ENCODE peak calls at places on chromosomes 11 and 22, in four cellular contexts. Q is A549, P is K562, H is HepG2. M is an unnamed sample.

GRCh38 chr11:44096360-44097188 is 1.1 kb downstream of the EXT2 start:
- DNase-seq in H (no peak), P (no peak), Q (peak), M (no peak)

GRCh38 chr22:21688706-21689381 is 23.0 kb downstream of the PPIL2 start:
- DNase-seq in P (peak), H (no peak), Q (no peak), M (no peak)

GRCh38 chr11:22454461-22454860 is 116.3 kb downstream of the SLC17A6 start:
- DNase-seq in P (no peak), H (no peak), Q (no peak), M (no peak)

GRCh38 chr22:45125198-45125597 is 38.5 kb upstream of the NUP50 start:
- DNase-seq in Q (no peak), H (no peak), P (no peak), M (no peak)

GRCh38 chr11:93477684-93478234 is 65.4 kb downstream of the SMCO4 start:
- DNase-seq in H (no peak), Q (no peak), P (no peak), M (no peak)

GRCh38 chr11:64334764-64335741 is 5.0 kb upstream of the CCDC88B start:
- DNase-seq in Q (peak), P (peak), H (peak), M (no peak)

GRCh38 chr11:19073454-19074415 is 13.2 kb upstream of the MRGPRX2 start:
- DNase-seq in P (no peak), H (no peak), Q (no peak), M (peak)

GRCh38 chr11:48078661-48079060 is 98.3 kb downstream of the PTPRJ start:
- DNase-seq in H (no peak), P (no peak), Q (no peak), M (no peak)

GRCh38 chr11:121389651-121390050 is 62.5 kb upstream of the SORL1 start:
- DNase-seq in P (no peak), H (no peak), Q (no peak), M (peak)

GRCh38 chr11:122954455-122954854 is 27.2 kb downstream of the BSX start:
- DNase-seq in H (no peak), P (no peak), Q (no peak), M (no peak)

GRCh38 chr11:68839953-68840641 is 1.6 kb downstream of the CPT1A start:
- DNase-seq in H (no peak), Q (no peak), P (peak), M (no peak)

GRCh38 chr11:68839054-68839865 is 2.5 kb downstream of the CPT1A start:
- DNase-seq in P (peak), Q (peak), H (peak), M (peak)

GRCh38 chr11:68842427-68843051 is 823 bp upstream of the CPT1A start:
- DNase-seq in P (no peak), Q (no peak), H (no peak), M (no peak)

GRCh38 chr11:68841718-68842426 is at the start of gene CPT1A:
- DNase-seq in P (peak), H (no peak), Q (peak), M (peak)

DNA sequence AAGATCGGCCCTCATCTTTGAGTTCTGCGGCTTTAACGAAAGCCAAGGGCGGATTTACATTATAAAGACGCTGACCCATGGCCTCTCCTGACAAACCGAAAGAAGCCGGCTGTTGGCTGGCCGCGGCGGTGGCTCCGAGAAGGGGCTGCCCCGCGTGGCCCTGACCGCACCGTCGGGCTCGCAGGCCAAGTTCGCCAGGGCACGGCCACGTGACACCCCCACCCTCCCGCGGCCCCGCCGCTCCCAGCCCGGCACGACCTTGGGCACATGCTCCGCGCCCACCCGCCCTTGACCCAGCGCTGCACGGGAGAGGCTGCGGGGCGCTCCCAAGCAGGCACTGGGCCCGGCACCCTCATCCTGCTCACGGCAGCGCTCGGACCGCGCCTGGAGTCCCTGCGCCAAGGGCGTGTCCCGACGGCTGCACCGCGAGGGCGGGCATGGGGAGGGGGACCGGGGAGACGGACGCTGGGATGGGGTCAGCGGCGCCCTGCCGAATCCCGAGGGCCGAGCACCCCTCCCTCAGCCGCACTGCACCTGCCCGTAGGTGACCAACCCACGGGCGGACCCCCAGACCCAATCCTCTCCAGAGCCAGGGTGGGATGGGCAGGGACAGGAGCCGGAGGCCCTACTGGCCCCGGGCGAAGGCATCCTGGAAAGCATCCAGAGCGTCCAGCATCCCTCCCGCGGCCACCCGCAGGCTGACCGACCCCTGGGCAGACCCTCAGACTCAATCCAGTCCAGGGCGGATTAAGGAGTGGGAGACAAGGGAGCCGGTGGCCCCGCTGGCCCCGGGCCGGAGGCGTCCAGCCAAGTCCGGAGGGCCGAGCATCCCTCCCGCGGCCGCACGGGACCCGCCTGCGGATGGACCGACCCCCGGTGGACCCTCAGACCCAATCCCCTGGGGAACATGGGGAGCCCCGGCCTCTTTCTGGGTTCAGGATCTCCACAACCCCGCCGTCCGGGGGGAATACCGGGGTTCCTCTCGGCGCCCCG is 759 bp downstream of the CPT1A start:
- DNase-seq in Q (no peak), H (no peak), P (peak), M (peak)
- TF ChIP-seq HMGXB4 in Q (no peak), H (no peak), P (no peak), M (peak)

DNA sequence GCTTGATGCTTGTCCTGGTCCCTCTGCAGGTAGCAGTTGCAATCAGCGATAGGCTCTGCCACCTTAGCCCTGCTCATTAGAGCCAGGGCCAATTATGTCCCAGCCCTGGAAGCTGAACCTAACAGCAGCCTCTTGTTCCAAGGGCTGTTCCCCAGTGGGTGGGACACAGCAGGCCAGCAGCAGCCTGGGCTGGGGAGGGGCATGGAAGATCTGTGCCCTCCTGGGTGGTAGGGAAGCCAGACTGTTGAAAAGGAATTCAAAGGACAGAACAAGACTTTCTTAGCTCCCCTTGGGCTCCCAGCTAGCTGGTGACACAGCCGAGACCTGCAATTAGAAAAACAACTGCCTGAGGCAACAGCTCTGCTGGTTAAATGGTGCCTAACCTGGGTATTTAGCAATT is 17.4 kb downstream of the DRD2 start:
- DNase-seq in P (no peak), H (no peak), Q (no peak), M (peak)
- TF ChIP-seq HMGXB4 in P (no peak), H (no peak), Q (no peak), M (no peak)

DNA sequence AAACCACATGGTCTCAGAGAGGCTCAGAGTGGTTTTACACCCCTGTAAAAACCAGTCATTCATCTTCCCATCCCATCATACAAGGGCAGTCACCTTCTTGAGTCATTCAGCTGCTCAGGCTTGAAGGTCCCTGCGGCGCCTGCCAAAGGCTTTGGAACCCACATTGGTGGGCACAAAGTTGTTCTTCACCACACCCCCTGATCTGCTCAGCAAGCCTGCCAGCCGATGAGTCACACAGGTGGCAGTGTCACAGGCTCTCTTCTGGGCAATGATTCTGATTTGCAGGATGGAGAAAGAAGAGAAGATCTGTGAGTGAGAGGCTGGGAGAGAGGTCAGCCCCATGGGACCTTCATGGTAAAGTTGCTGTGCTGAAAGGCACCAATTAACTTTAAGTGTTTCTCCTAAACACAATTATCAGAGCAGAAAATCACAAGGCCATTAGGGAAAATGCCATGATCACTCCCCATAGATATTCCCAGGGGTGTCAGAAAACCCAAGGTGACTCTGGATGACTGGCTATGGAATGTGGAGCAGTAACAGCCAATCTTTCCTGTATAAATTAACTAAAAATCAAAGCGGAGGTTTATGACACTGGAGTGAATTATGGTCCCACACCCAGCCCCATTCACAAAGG is 4.5 kb downstream of the CALCA start:
- DNase-seq in Q (no peak), H (no peak), P (no peak), M (no peak)
- TF ChIP-seq HMGXB4 in Q (no peak), H (no peak), P (no peak), M (no peak)

GRCh38 chr22:41946360-41947180 is at the start of gene CENPM:
- DNase-seq in Q (peak), H (peak), P (peak), M (peak)

GRCh38 chr22:41947181-41948080 is 479 bp upstream of the CENPM start:
- DNase-seq in H (no peak), Q (no peak), P (no peak), M (no peak)

GRCh38 chr22:41939981-41940852 is 6.7 kb downstream of the CENPM start:
- DNase-seq in H (no peak), P (no peak), Q (no peak), M (no peak)

GRCh38 chr22:41940853-41941765 is 5.8 kb downstream of the CENPM start:
- DNase-seq in Q (peak), H (peak), P (peak), M (peak)

DNA sequence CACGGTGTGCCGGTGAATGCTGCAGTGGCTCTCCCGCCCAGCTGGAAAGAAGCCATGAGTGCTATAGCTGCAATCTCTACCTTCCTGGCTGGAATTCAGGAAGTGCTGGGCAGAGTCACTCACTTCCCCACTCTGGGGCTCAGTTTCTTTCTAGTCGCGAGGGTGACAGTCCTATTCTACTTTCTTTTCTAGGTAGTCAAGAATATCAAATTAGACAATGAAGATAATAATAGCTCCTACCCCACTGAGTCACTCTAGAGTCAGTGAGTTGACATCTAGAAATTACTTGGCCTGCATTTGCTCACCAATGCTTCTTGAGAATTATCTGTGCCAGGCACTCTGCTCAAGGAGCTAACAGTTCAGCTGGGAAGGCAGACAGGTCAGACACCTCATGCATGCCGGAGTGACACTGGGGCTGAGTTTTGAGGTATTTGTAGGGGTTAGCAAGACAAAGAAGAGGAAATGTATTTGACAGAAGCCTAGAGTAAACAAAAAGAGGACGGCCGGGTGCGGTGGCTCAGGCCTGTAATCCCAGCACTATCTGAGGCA is 3.2 kb downstream of the CENPM start:
- DNase-seq in P (no peak), Q (no peak), H (no peak), M (no peak)
- TF ChIP-seq HMGXB4 in P (no peak), Q (no peak), H (no peak), M (no peak)

GRCh38 chr11:86664930-86665329 is 7.5 kb downstream of the ME3 start:
- DNase-seq in H (no peak), Q (no peak), P (no peak), M (no peak)

GRCh38 chr11:86658534-86658933 is 13.9 kb downstream of the ME3 start:
- DNase-seq in Q (no peak), H (no peak), P (no peak), M (no peak)

GRCh38 chr11:86663741-86664140 is 8.7 kb downstream of the ME3 start:
- DNase-seq in P (no peak), Q (no peak), H (no peak), M (no peak)

GRCh38 chr11:86660011-86660595 is 12.3 kb downstream of the ME3 start:
- DNase-seq in P (no peak), H (no peak), Q (no peak), M (no peak)
- TF ChIP-seq HMGXB4 in P (no peak), H (no peak), Q (no peak), M (no peak)

GRCh38 chr22:46263208-46263575 is at the start of gene PKDREJ:
- DNase-seq in Q (no peak), H (no peak), P (no peak), M (no peak)

GRCh38 chr22:46259374-46259773 is 3.8 kb downstream of the PKDREJ start:
- DNase-seq in H (no peak), Q (no peak), P (no peak), M (no peak)

GRCh38 chr22:46267431-46268279 is at the start of gene TTC38:
- DNase-seq in H (peak), Q (peak), P (peak), M (peak)

GRCh38 chr22:46260038-46260437 is 3.1 kb downstream of the PKDREJ start:
- DNase-seq in Q (no peak), H (no peak), P (no peak), M (no peak)

GRCh38 chr22:46262449-46263207 is 515 bp downstream of the PKDREJ start:
- DNase-seq in H (no peak), P (no peak), Q (no peak), M (peak)
- TF ChIP-seq HMGXB4 in H (no peak), P (no peak), Q (no peak), M (peak)

DNA sequence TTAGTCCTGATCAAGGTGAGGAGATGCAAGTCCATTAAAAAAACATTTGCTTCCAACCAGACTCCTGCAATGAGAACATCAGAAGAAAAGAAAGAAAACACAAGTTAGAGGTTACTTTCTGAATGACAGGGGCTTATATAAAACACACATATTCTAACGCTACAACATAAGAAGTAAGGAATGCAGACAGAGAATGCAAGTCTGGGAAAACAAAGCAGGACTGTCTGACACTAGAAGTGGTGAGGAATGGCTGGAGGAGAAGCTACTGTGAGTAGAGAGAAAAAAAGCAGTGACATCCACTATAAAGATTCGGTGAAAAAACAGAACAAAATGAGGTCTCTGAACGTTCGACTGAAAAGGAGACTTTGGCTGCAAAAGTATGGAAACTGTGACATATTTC is 12.3 kb downstream of the TMEM216 start:
- DNase-seq in P (no peak), H (no peak), Q (no peak), M (no peak)
- TF ChIP-seq HMGXB4 in P (no peak), H (no peak), Q (no peak), M (no peak)

GRCh38 chr11:6320411-6321207 is at the start of gene CAVIN3:
- DNase-seq in Q (peak), H (no peak), P (no peak), M (peak)
- TF ChIP-seq HMGXB4 in Q (no peak), H (no peak), P (no peak), M (no peak)

DNA sequence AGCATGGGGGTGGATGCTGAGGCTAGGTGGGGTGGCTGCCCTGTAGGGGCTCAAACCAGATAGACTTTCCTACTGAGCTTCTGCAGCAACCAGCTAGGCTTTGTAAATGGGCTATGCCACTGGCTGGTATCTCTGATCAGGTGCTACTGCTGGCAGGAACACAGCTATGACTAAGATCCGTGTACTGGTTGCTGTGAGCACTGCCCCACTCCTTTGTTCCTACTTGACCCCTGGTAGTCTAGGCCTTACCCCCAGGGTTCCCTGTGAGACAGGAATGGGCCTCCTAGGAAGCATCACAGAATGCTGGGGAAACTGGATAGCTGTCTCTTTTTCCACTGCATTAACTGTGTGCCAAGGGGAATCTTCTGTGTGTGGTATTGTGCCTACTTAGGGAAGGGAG is 58.4 kb upstream of the GAB2 start:
- DNase-seq in H (no peak), P (no peak), Q (no peak), M (no peak)
- TF ChIP-seq HMGXB4 in H (no peak), P (no peak), Q (no peak), M (no peak)

GRCh38 chr11:94574193-94574961 is 7.2 kb downstream of the PIWIL4 start:
- DNase-seq in Q (no peak), H (no peak), P (no peak), M (no peak)
- TF ChIP-seq HMGXB4 in Q (no peak), H (no peak), P (no peak), M (no peak)

M was measured in WTC11.